ENCODE peak calls at places on chromosomes 6 and 20, in five cellular contexts. F is H9, D is neuronal stem cell, X is IMR-90, H is H1. B is an unnamed sample.

GRCh38 chr6:28747631-28748157 is 176.1 kb downstream of the TRIM27 start:
- DNase-seq in F (peak; percentile 93), D (no peak), X (peak; percentile 84), H (peak; percentile 90), B (peak; percentile 42)

GRCh38 chr6:25118038-25118437 is 161.1 kb upstream of the CARMIL1 start:
- DNase-seq in F (no peak), D (no peak), X (no peak), H (no peak), B (no peak)

GRCh38 chr6:152124432-152125074 is 317.1 kb downstream of the ESR1 start:
- DNase-seq in F (no peak), D (peak; percentile 20), X (peak; percentile 75), H (no peak), B (peak; percentile 66)

GRCh38 chr6:40520683-40521082 is 66.5 kb downstream of the LRFN2 start:
- DNase-seq in F (no peak), D (no peak), X (no peak), H (no peak), B (no peak)

GRCh38 chr20:57928181-57928967 is 218.6 kb upstream of the PMEPA1 start:
- DNase-seq in F (no peak), D (no peak), X (no peak), H (no peak), B (no peak)

GRCh38 chr6:151835396-151835795 is 27.9 kb downstream of the ESR1 start:
- DNase-seq in F (no peak), D (no peak), X (no peak), H (no peak), B (no peak)

GRCh38 chr6:297571-298232 is 5.4 kb downstream of the DUSP22 start:
- DNase-seq in F (no peak), D (no peak), X (no peak), H (no peak), B (no peak)

GRCh38 chr6:124490123-124490522 is 472.1 kb upstream of the RNF217 start:
- DNase-seq in F (no peak), D (no peak), X (no peak), H (no peak), B (peak; percentile 45)

GRCh38 chr20:37935435-37935834 is 32.5 kb downstream of the VSTM2L start:
- DNase-seq in F (no peak), D (no peak), X (no peak), H (no peak), B (no peak)

GRCh38 chr6:104505838-104506237 is 353.9 kb downstream of the HACE1 start:
- DNase-seq in F (no peak), D (no peak), X (no peak), H (no peak), B (peak; percentile 24)

GRCh38 chr20:9945406-9945805 is 89.4 kb upstream of the ANKEF1 start:
- DNase-seq in F (no peak), D (peak; percentile 8), X (peak; percentile 2), H (no peak), B (peak; percentile 9)

GRCh38 chr20:10074513-10074912 is 39.7 kb downstream of the ANKEF1 start:
- DNase-seq in F (no peak), D (no peak), X (peak; percentile 90), H (no peak), B (peak; percentile 81)

GRCh38 chr6:13614126-13614925 is 809 bp upstream of the NOL7 start:
- DNase-seq in F (no peak), D (no peak), X (no peak), H (no peak), B (no peak)

GRCh38 chr6:134464690-134465411 is 146.9 kb upstream of the SGK1 start:
- DNase-seq in F (no peak), D (no peak), X (peak; percentile 89), H (no peak), B (peak; percentile 43)

GRCh38 chr6:157110620-157111019 is 212.7 kb downstream of the TMEM242 start:
- DNase-seq in F (no peak), D (no peak), X (peak; percentile 85), H (no peak), B (peak; percentile 77)

GRCh38 chr6:105424177-105424783 is 21.4 kb upstream of the PREP start:
- DNase-seq in F (peak; percentile 67), D (peak; percentile 62), X (peak; percentile 63), H (peak; percentile 64), B (peak; percentile 66)

DNA sequence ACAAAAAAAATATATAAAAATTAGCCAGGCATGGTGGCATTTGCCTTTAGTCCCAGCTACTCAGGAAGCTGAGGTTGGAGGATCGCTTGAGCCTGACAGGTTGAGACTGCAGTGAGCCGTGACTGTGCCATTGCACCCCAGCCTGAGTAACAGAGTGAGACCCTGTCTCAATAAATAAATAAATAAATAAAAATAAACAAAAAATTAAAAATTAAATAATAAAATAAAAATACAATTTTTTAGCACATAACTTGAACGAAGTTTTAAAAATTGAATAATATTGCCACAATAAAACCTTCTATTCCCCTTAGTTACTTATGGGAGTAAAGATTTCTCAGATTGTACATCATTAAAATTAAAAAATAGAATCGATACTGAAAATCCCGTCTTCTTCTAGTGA is 29.2 kb upstream of the CGA start:
- DNase-seq in F (no peak), D (no peak), X (no peak), H (no peak), B (no peak)
- H2BK15ac ChIP-seq in F (no peak overlapping the region), D (no peak overlapping the region), X (no peak overlapping the region), H (no peak overlapping the region), B (no peak overlapping the region)

GRCh38 chr6:53547815-53548496 is 3.1 kb upstream of the GCLC start:
- DNase-seq in F (peak; percentile 95), D (peak; percentile 89), X (peak; percentile 97), H (peak; percentile 74), B (peak; percentile 98)
- H2BK120ac ChIP-seq in F (no peak overlapping the region), D (no peak overlapping the region), X (peak overlapping the region; percentile 96), H (peak overlapping the region; percentile 29), B (peak overlapping the region; percentile 21)

GRCh38 chr6:98980814-98981213 is 33.1 kb upstream of the FBXL4 start:
- DNase-seq in F (peak; percentile 63), D (no peak), X (no peak), H (peak; percentile 9), B (no peak)

GRCh38 chr6:98985391-98985790 is 37.6 kb upstream of the FBXL4 start:
- DNase-seq in F (no peak), D (no peak), X (no peak), H (no peak), B (no peak)

GRCh38 chr6:98984102-98984501 is 36.4 kb upstream of the FBXL4 start:
- DNase-seq in F (no peak), D (no peak), X (no peak), H (no peak), B (no peak)

GRCh38 chr6:98986216-98986615 is 38.5 kb upstream of the FBXL4 start:
- DNase-seq in F (no peak), D (no peak), X (no peak), H (no peak), B (no peak)
- H4K91ac ChIP-seq in F (no peak overlapping the region), D (no peak overlapping the region), X (no peak overlapping the region), H (no peak overlapping the region), B (no peak overlapping the region)

GRCh38 chr6:88967891-88968290 is 4.5 kb upstream of the RNGTT start:
- DNase-seq in F (no peak), D (no peak), X (no peak), H (no peak), B (no peak)
- H2BK15ac ChIP-seq in F (no peak overlapping the region), D (no peak overlapping the region), X (no peak overlapping the region), H (no peak overlapping the region), B (no peak overlapping the region)

DNA sequence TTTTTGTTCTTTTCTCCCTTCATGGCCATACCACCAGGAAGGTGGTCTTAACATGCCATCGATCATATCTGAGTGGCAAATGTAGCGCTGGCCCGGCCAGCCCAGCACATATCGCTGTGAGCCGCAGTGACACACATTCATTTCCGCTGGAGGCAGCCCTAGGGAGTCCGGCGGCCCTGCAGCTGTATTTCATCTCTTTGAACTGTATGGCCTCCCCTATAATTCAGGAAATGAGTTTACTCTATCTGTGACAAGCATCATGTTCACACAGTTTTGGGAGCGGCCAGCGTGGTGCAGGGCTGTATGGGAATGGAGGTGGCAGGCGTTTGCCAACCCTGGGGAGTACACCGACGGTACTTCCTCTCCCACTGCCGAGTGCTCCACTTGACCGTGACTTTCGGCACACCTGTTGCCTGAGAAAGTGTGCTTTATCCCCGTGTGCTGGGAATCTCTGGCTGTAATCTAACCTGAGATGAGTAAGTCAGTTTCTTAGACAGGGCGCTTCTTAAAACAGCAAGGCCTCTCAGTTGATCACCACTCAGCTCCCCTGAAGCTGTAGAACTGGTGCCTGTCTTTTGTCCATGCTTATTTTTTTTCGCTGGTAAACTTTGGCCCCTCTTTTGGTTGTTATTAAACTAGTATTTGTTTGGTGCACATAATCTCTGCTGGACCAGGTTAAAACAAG is 257.1 kb upstream of the TAB2 start:
- DNase-seq in F (no peak), D (no peak), X (peak; percentile 43), H (no peak), B (peak; percentile 54)
- H2BK120ac ChIP-seq in F (no peak overlapping the region), D (no peak overlapping the region), X (no peak overlapping the region), H (no peak overlapping the region), B (no peak overlapping the region)